ENCODE peak calls at places on chromosomes 11 and 22, in six cellular contexts. F is stimulated activated naive CD4-positive, alpha-beta T cell; P is sciatic nerve; Q is psoas muscle; B is stimulated activated CD8-positive, alpha-beta memory T cell treated with anti-CD3 and anti-CD28 coated beads, Interleukin-12 subunit alpha, Interleukin-12 subunit beta, amount 100 ng/mL, for 1 hour; G is activated T-cell treated with anti-CD3 and anti-CD28 coated beads, Interleukin-2, amount 50 U/mL, for 1 hour. A is an unnamed sample.

GRCh38 chr11:65424200-65425104 is 1.9 kb downstream of the NEAT1 start:
- DNase-seq in F (peak; percentile 59), P (peak; percentile 86), Q (peak; percentile 63), B (no peak), G (peak; percentile 77), A (no peak)

GRCh38 chr11:56543157-56543556 is at the start of gene OR5M11:
- DNase-seq in F (no peak), P (no peak), Q (no peak), B (no peak), G (no peak), A (no peak)

GRCh38 chr11:25928076-25928475 is 403.9 kb upstream of the ANO3 start:
- DNase-seq in F (no peak), P (no peak), Q (no peak), B (no peak), G (no peak), A (no peak)

GRCh38 chr22:38872831-38873248 is 824 bp upstream of the CBX6 start:
- DNase-seq in F (no peak), P (peak; percentile 85), Q (peak; percentile 67), B (no peak), G (no peak), A (peak; percentile 53)

GRCh38 chr11:73317373-73317772 is 9.3 kb downstream of the ARHGEF17 start:
- DNase-seq in F (no peak), P (peak; percentile 85), Q (no peak), B (no peak), G (no peak), A (peak; percentile 88)

GRCh38 chr11:57359896-57360690 is 20.9 kb downstream of the PRG3 start:
- DNase-seq in F (no peak), P (no peak), Q (no peak), B (no peak), G (no peak), A (no peak)

GRCh38 chr11:57638811-57639320 is 10.8 kb downstream of the YPEL4 start:
- DNase-seq in F (no peak), P (no peak), Q (no peak), B (no peak), G (no peak), A (no peak)

GRCh38 chr11:1121343-1122331 is 36.1 kb upstream of the MUC5AC start:
- DNase-seq in F (no peak), P (no peak), Q (no peak), B (no peak), G (peak; percentile 14), A (no peak)